ENCODE peak calls at places on chromosome 15, in ten cellular contexts. Y, X, O, Z, H, G, U, E, C and K are unnamed samples.
A peak's percentile ranks its signal among the peaks of the same experiment; 100 is the strongest.

GRCh38 chr15:56243117-56243773 is 434 bp downstream of the RFX7 start:
- DNase-seq in Y (no peak), X (peak; percentile 63), O (peak; percentile 43), Z (peak; percentile 43), H (no peak), G (peak; percentile 34), U (no peak), E (peak; percentile 47), C (no peak), K (no peak)

GRCh38 chr15:75109021-75109690 is 85.8 kb downstream of the PPCDC start:
- DNase-seq in Y (no peak), X (no peak), O (no peak), Z (no peak), H (no peak), G (no peak), U (no peak), E (peak; percentile 26), C (no peak), K (no peak)

GRCh38 chr15:31930967-31931366 is 99.3 kb upstream of the CHRNA7 start:
- DNase-seq in Y (no peak), X (no peak), O (no peak), Z (no peak), H (no peak), G (no peak), U (no peak), E (no peak), C (no peak), K (no peak)

GRCh38 chr15:28281876-28282275 is 40.1 kb downstream of the HERC2 start:
- DNase-seq in Y (no peak), X (no peak), O (no peak), Z (no peak), H (no peak), G (no peak), U (no peak), E (no peak), C (no peak), K (no peak)

GRCh38 chr15:66797921-66798320 is 95.9 kb downstream of the SMAD6 start:
- DNase-seq in Y (no peak), X (no peak), O (no peak), Z (no peak), H (no peak), G (no peak), U (no peak), E (no peak), C (no peak), K (no peak)

GRCh38 chr15:63474810-63475316 is 29.5 kb upstream of the USP3 start:
- DNase-seq in Y (no peak), X (no peak), O (peak; percentile 50), Z (no peak), H (no peak), G (peak; percentile 79), U (no peak), E (no peak), C (peak; percentile 98), K (no peak)

GRCh38 chr15:46855388-46855787 is 861.9 kb upstream of the SEMA6D start:
- DNase-seq in Y (no peak), X (no peak), O (no peak), Z (no peak), H (no peak), G (no peak), U (no peak), E (no peak), C (no peak), K (no peak)

GRCh38 chr15:53716909-53717878 is 42.3 kb downstream of the WDR72 start:
- DNase-seq in Y (no peak), X (no peak), O (no peak), Z (no peak), H (no peak), G (peak; percentile 32), U (no peak), E (peak; percentile 9), C (no peak), K (no peak)

GRCh38 chr15:66934315-66934930 is 131.0 kb upstream of the SMAD3 start:
- DNase-seq in Y (no peak), X (no peak), O (no peak), Z (no peak), H (no peak), G (no peak), U (no peak), E (no peak), C (no peak), K (no peak)

GRCh38 chr15:65040461-65040860 is 4.7 kb upstream of the SLC51B start:
- DNase-seq in Y (no peak), X (no peak), O (no peak), Z (no peak), H (no peak), G (no peak), U (no peak), E (no peak), C (no peak), K (peak; percentile 67)

GRCh38 chr15:77075528-77075927 is 4.6 kb upstream of the TSPAN3 start:
- DNase-seq in Y (no peak), X (no peak), O (peak; percentile 18), Z (no peak), H (no peak), G (no peak), U (no peak), E (no peak), C (no peak), K (no peak)

GRCh38 chr15:50145451-50145872 is 26.4 kb upstream of the ATP8B4 start:
- DNase-seq in Y (peak; percentile 45), X (no peak), O (peak; percentile 35), Z (peak; percentile 65), H (no peak), G (peak; percentile 53), U (peak; percentile 71), E (no peak), C (peak; percentile 16), K (peak; percentile 65)

GRCh38 chr15:50415752-50416404 is 8.3 kb upstream of the USP8 start:
- DNase-seq in Y (no peak), X (no peak), O (no peak), Z (no peak), H (no peak), G (no peak), U (peak; percentile 23), E (no peak), C (no peak), K (no peak)

GRCh38 chr15:91473894-91474293 is 373.8 kb downstream of the SV2B start:
- DNase-seq in Y (no peak), X (no peak), O (no peak), Z (no peak), H (no peak), G (no peak), U (no peak), E (no peak), C (no peak), K (peak; percentile 7)

GRCh38 chr15:60399931-60400330 is 2.1 kb upstream of the ANXA2 start:
- DNase-seq in Y (no peak), X (no peak), O (no peak), Z (no peak), H (no peak), G (no peak), U (no peak), E (no peak), C (no peak), K (peak; percentile 91)

GRCh38 chr15:99408236-99409096 is 157.2 kb downstream of the LRRC28 start:
- DNase-seq in Y (no peak), X (no peak), O (peak; percentile 16), Z (no peak), H (no peak), G (no peak), U (no peak), E (no peak), C (no peak), K (peak; percentile 20)

DNA sequence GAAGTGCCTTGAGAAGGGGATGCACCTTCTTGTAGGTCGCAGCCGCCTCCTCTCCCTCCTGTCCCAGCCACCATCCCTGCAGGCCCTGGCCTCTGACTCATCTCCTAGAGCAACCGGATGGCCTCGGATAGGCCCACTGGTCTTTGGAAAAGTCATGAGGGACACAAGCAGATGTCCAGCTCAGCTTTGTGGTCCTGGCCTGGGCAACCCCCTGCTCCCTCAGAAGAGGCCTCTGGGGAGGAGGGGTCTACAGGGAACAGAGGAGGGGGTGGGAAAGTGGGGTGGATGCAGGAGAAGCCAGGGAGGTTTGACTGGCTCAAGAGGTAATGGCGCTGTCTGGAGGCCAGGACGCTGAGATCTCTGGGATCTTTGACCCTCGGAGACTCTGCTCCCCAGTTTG is 259.2 kb upstream of the TLE3 start:
- DNase-seq in Y (no peak), X (peak; percentile 17), O (no peak), Z (no peak), H (no peak), G (no peak), U (no peak), E (no peak), C (no peak), K (no peak)
- TF ChIP-seq CTCF in Y (no peak), X (no peak), O (no peak), Z (no peak), H (no peak), G (no peak), U (no peak), E (no peak), C (no peak), K (no peak)

DNA sequence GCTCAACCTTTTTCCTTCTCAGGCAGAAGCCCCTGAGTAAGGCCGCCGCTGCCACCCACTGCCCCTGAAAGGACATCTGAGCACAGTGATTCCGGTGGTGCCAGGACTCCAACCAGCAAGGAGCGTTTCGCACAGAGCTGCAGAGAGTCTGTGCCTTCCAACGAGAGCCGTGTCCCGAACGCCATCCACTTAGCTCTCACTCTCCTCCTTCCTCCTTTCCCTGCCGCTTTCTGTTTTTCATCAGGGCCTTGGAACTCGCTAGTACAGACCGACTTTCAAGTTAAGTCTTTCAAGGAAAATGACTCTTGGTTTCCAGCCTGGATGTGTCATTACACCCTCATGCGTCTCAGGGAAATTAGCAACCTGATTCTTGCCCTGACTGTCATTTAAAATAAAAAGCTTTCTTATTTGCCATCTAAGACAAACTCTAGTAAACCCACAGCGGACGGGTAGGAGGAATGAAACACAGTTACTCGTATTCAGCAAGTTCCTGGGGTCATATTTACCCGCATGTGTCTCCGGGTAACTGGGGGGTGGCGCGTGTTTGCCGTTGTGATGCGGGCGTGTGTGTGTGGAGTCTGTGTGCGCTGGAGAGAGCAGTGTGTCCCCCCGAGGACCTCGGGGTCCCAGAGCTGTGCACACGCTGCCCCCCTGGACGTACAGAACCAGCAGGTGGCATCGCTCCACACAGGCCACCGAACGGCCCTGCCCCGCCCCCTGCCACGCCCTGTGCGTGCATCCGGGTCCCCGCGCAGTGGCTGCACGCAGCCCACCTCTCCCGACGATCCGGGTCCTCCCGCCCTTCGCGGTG is 30.4 kb upstream of the ALDH1A3 start:
- DNase-seq in Y (peak; percentile 24), X (peak; percentile 77), O (peak; percentile 65), Z (peak; percentile 55), H (no peak), G (peak; percentile 16), U (no peak), E (no peak), C (no peak), K (no peak)
- H3K27me3 ChIP-seq in Y (no peaks in the 10 kb centered on the region), X (no peaks in the 10 kb centered on the region), O (no peaks in the 10 kb centered on the region), Z (no peaks in the 10 kb centered on the region), H (no peaks in the 10 kb centered on the region), G (no peaks in the 10 kb centered on the region), U (no peaks in the 10 kb centered on the region), E (no peaks in the 10 kb centered on the region), C (no peaks in the 10 kb centered on the region), K (no peaks in the 10 kb centered on the region)

GRCh38 chr15:58555168-58556027 is 123.6 kb downstream of the LIPC start:
- DNase-seq in Y (no peak), X (no peak), O (no peak), Z (no peak), H (no peak), G (no peak), U (no peak), E (peak; percentile 90), C (no peak), K (no peak)
- TF ChIP-seq CTCF in Y (no peak), X (no peak), O (no peak), Z (no peak), H (no peak), G (no peak), U (no peak), E (peak; percentile 55), C (no peak), K (no peak)

GRCh38 chr15:37106490-37107001 is 6.2 kb upstream of the MEIS2 start:
- DNase-seq in Y (no peak), X (no peak), O (no peak), Z (peak; percentile 83), H (no peak), G (peak; percentile 37), U (no peak), E (peak; percentile 86), C (no peak), K (no peak)
- H3K27me3 ChIP-seq in Y (peaks cover 23% of the 10 kb centered on the region), X (peaks cover 29% of the 10 kb centered on the region), O (no peaks in the 10 kb centered on the region), Z (no peaks in the 10 kb centered on the region), H (no peaks in the 10 kb centered on the region), G (no peaks in the 10 kb centered on the region), U (no peaks in the 10 kb centered on the region), E (no peaks in the 10 kb centered on the region), C (peaks cover 3% of the 10 kb centered on the region), K (peaks cover 96% of the 10 kb centered on the region)